ENCODE peak calls at places on chromosomes 12 and 14, in nine cellular contexts. One of them, this sample, is unnamed. For H3K36me3, the result is how much of the 10 kb centered on the place peaks cover.

GRCh38 chr12:11687538-11687937 is 38.1 kb downstream of the ETV6 start:
- DNase-seq in GM23338: no peak
- DNase-seq in hepatocyte: no peak
- DNase-seq in HCT116: no peak
- DNase-seq in PC-3: no peak
- DNase-seq in GM23248: no peak
- DNase-seq in MM.1S: no peak
- DNase-seq in SK-N-SH: no peak
- DNase-seq in OCI-LY7: no peak
- DNase-seq in this sample: no peak

GRCh38 chr12:50397122-50397650 is 777 bp upstream of the FAM186A start:
- DNase-seq in GM23338: no peak
- DNase-seq in hepatocyte: no peak
- DNase-seq in HCT116: no peak
- DNase-seq in PC-3: no peak
- DNase-seq in GM23248: peak
- DNase-seq in MM.1S: no peak
- DNase-seq in SK-N-SH: no peak
- DNase-seq in OCI-LY7: no peak
- DNase-seq in this sample: no peak

GRCh38 chr14:34872822-34873590 is 2.2 kb downstream of the BAZ1A start:
- DNase-seq in GM23338: peak
- DNase-seq in hepatocyte: peak
- DNase-seq in HCT116: no peak
- DNase-seq in PC-3: no peak
- DNase-seq in GM23248: peak
- DNase-seq in MM.1S: no peak
- DNase-seq in SK-N-SH: no peak
- DNase-seq in OCI-LY7: peak
- DNase-seq in this sample: peak

GRCh38 chr12:57454566-57455373 is at the start of gene INHBE:
- DNase-seq in GM23338: peak
- DNase-seq in hepatocyte: peak
- DNase-seq in HCT116: no peak
- DNase-seq in PC-3: no peak
- DNase-seq in GM23248: peak
- DNase-seq in MM.1S: no peak
- DNase-seq in SK-N-SH: no peak
- DNase-seq in OCI-LY7: peak
- DNase-seq in this sample: peak

GRCh38 chr14:103697196-103697595 is 18.1 kb downstream of the XRCC3 start:
- DNase-seq in GM23338: no peak
- DNase-seq in hepatocyte: no peak
- DNase-seq in HCT116: no peak
- DNase-seq in PC-3: no peak
- DNase-seq in GM23248: no peak
- DNase-seq in MM.1S: no peak
- DNase-seq in SK-N-SH: no peak
- DNase-seq in OCI-LY7: no peak
- DNase-seq in this sample: no peak

GRCh38 chr12:124469193-124469888 is 98.1 kb downstream of the NCOR2 start:
- DNase-seq in GM23338: peak
- DNase-seq in hepatocyte: no peak
- DNase-seq in HCT116: no peak
- DNase-seq in PC-3: peak
- DNase-seq in GM23248: peak
- DNase-seq in MM.1S: no peak
- DNase-seq in SK-N-SH: no peak
- DNase-seq in OCI-LY7: peak
- DNase-seq in this sample: peak

GRCh38 chr12:68259318-68259940 is 6.0 kb upstream of the IL22 start:
- DNase-seq in GM23338: no peak
- DNase-seq in hepatocyte: no peak
- DNase-seq in HCT116: no peak
- DNase-seq in PC-3: peak
- DNase-seq in GM23248: peak
- DNase-seq in MM.1S: no peak
- DNase-seq in SK-N-SH: no peak
- DNase-seq in OCI-LY7: no peak
- DNase-seq in this sample: no peak

GRCh38 chr14:64158608-64159007 is 135.6 kb downstream of the ESR2 start:
- DNase-seq in GM23338: no peak
- DNase-seq in hepatocyte: no peak
- DNase-seq in HCT116: no peak
- DNase-seq in PC-3: no peak
- DNase-seq in GM23248: no peak
- DNase-seq in MM.1S: no peak
- DNase-seq in SK-N-SH: no peak
- DNase-seq in OCI-LY7: no peak
- DNase-seq in this sample: no peak

GRCh38 chr14:22887260-22887989 is 4.4 kb downstream of the REM2 start:
- DNase-seq in GM23338: peak
- DNase-seq in hepatocyte: peak
- DNase-seq in HCT116: peak
- DNase-seq in PC-3: peak
- DNase-seq in GM23248: peak
- DNase-seq in MM.1S: peak
- DNase-seq in SK-N-SH: peak
- DNase-seq in OCI-LY7: peak
- DNase-seq in this sample: peak

GRCh38 chr14:23648764-23649460 is 12.7 kb downstream of the DHRS2 start:
- DNase-seq in GM23338: no peak
- DNase-seq in hepatocyte: no peak
- DNase-seq in HCT116: no peak
- DNase-seq in PC-3: no peak
- DNase-seq in GM23248: no peak
- DNase-seq in MM.1S: no peak
- DNase-seq in SK-N-SH: no peak
- DNase-seq in OCI-LY7: no peak
- DNase-seq in this sample: no peak

GRCh38 chr12:46933947-46934346 is 108.2 kb upstream of the SLC38A4 start:
- DNase-seq in GM23338: peak
- DNase-seq in hepatocyte: peak
- DNase-seq in HCT116: no peak
- DNase-seq in PC-3: peak
- DNase-seq in GM23248: peak
- DNase-seq in MM.1S: peak
- DNase-seq in SK-N-SH: no peak
- DNase-seq in OCI-LY7: peak
- DNase-seq in this sample: peak

GRCh38 chr12:14273911-14274306 is 91.6 kb upstream of the ATF7IP start:
- DNase-seq in GM23338: no peak
- DNase-seq in hepatocyte: no peak
- DNase-seq in HCT116: no peak
- DNase-seq in PC-3: peak
- DNase-seq in GM23248: peak
- DNase-seq in MM.1S: no peak
- DNase-seq in SK-N-SH: no peak
- DNase-seq in OCI-LY7: peak
- DNase-seq in this sample: no peak

GRCh38 chr14:105453847-105454246 is 20.8 kb upstream of the CRIP2 start:
- DNase-seq in GM23338: no peak
- DNase-seq in hepatocyte: no peak
- DNase-seq in HCT116: no peak
- DNase-seq in PC-3: no peak
- DNase-seq in GM23248: no peak
- DNase-seq in MM.1S: no peak
- DNase-seq in SK-N-SH: no peak
- DNase-seq in OCI-LY7: no peak
- DNase-seq in this sample: no peak

GRCh38 chr12:88207921-88208640 is 66.0 kb downstream of the TMTC3 start:
- DNase-seq in GM23338: no peak
- DNase-seq in hepatocyte: no peak
- DNase-seq in HCT116: no peak
- DNase-seq in PC-3: no peak
- DNase-seq in GM23248: peak
- DNase-seq in MM.1S: no peak
- DNase-seq in SK-N-SH: no peak
- DNase-seq in OCI-LY7: no peak
- DNase-seq in this sample: no peak

GRCh38 chr12:96404683-96405082 is 4.4 kb upstream of the CDK17 start:
- DNase-seq in GM23338: no peak
- DNase-seq in hepatocyte: no peak
- DNase-seq in HCT116: no peak
- DNase-seq in PC-3: no peak
- DNase-seq in GM23248: no peak
- DNase-seq in MM.1S: no peak
- DNase-seq in SK-N-SH: no peak
- DNase-seq in OCI-LY7: peak
- DNase-seq in this sample: no peak

DNA sequence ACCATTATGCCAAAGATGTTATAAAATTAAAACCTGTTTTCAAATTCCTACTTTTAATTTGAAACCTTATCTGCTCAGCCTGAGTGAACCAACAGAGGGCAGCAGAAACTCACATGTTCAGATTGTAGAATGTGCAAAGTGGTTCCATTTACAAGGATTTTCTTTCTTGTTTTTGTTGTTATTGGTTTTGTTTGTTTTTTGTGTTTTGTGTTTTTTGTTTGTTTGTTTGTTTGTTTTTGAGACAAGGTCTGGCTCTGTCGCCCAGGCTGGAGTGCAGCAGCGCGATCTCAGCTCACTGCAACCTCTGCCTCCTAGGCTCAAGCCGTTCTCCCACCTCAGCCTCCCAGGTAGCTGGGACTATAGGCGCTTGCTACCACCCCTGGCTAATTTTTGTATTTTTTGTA is 22.8 kb upstream of the GARIN2 start:
- DNase-seq in GM23338: peak
- DNase-seq in hepatocyte: peak
- DNase-seq in HCT116: peak
- DNase-seq in PC-3: peak
- DNase-seq in GM23248: peak
- DNase-seq in MM.1S: peak
- DNase-seq in SK-N-SH: peak
- DNase-seq in OCI-LY7: peak
- DNase-seq in this sample: peak
- TF ChIP-seq EZH2phosphoT487 in GM23338: no peak
- TF ChIP-seq EZH2phosphoT487 in hepatocyte: no peak
- TF ChIP-seq EZH2phosphoT487 in HCT116: no peak
- TF ChIP-seq EZH2phosphoT487 in PC-3: no peak
- TF ChIP-seq EZH2phosphoT487 in GM23248: no peak
- TF ChIP-seq EZH2phosphoT487 in MM.1S: no peak
- TF ChIP-seq EZH2phosphoT487 in SK-N-SH: no peak
- TF ChIP-seq EZH2phosphoT487 in OCI-LY7: no peak
- TF ChIP-seq EZH2phosphoT487 in this sample: no peak

GRCh38 chr12:32298917-32299316 is 100.4 kb upstream of the FGD4 start:
- DNase-seq in GM23338: no peak
- DNase-seq in hepatocyte: no peak
- DNase-seq in HCT116: no peak
- DNase-seq in PC-3: no peak
- DNase-seq in GM23248: peak
- DNase-seq in MM.1S: no peak
- DNase-seq in SK-N-SH: peak
- DNase-seq in OCI-LY7: no peak
- DNase-seq in this sample: no peak
- H2AFZ ChIP-seq in GM23338: no peak
- H2AFZ ChIP-seq in hepatocyte: no peak
- H2AFZ ChIP-seq in HCT116: no peak
- H2AFZ ChIP-seq in PC-3: no peak
- H2AFZ ChIP-seq in GM23248: no peak
- H2AFZ ChIP-seq in MM.1S: no peak
- H2AFZ ChIP-seq in SK-N-SH: no peak
- H2AFZ ChIP-seq in OCI-LY7: peak
- H2AFZ ChIP-seq in this sample: no peak

DNA sequence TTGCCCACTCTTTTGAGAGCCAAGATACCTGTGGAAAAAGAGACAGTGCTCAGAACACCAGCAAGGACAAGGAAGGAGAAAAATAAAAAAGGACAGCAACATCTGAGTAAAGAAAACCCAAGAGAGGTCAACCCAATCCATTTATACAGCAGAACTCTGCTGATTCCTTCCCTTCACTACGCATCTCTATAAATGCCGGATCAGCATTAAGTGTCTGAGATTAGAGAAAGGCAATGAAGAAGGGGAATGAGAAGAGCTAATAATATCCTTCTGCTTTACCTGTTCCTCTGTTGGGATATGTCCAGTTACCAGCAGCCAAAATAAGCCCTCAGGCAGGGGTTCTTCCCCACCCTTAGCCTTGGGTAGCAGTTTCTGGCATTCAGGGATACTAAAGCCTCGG is 15.8 kb downstream of the COQ10A start:
- DNase-seq in GM23338: no peak
- DNase-seq in hepatocyte: no peak
- DNase-seq in HCT116: no peak
- DNase-seq in PC-3: no peak
- DNase-seq in GM23248: no peak
- DNase-seq in MM.1S: no peak
- DNase-seq in SK-N-SH: no peak
- DNase-seq in OCI-LY7: no peak
- DNase-seq in this sample: no peak
- H3K36me3 ChIP-seq in GM23338: half or more
- H3K36me3 ChIP-seq in hepatocyte: under half
- H3K36me3 ChIP-seq in HCT116: under half
- H3K36me3 ChIP-seq in PC-3: half or more
- H3K36me3 ChIP-seq in GM23248: half or more
- H3K36me3 ChIP-seq in MM.1S: under half
- H3K36me3 ChIP-seq in SK-N-SH: half or more
- H3K36me3 ChIP-seq in OCI-LY7: half or more
- H3K36me3 ChIP-seq in this sample: under half

GRCh38 chr14:31479026-31479425 is 8.8 kb downstream of the GPR33 start:
- DNase-seq in GM23338: no peak
- DNase-seq in hepatocyte: no peak
- DNase-seq in HCT116: no peak
- DNase-seq in PC-3: no peak
- DNase-seq in GM23248: no peak
- DNase-seq in MM.1S: no peak
- DNase-seq in SK-N-SH: no peak
- DNase-seq in OCI-LY7: no peak
- DNase-seq in this sample: no peak

GRCh38 chr14:31477248-31477647 is 10.6 kb downstream of the GPR33 start:
- DNase-seq in GM23338: no peak
- DNase-seq in hepatocyte: no peak
- DNase-seq in HCT116: no peak
- DNase-seq in PC-3: no peak
- DNase-seq in GM23248: no peak
- DNase-seq in MM.1S: no peak
- DNase-seq in SK-N-SH: no peak
- DNase-seq in OCI-LY7: no peak
- DNase-seq in this sample: no peak

GRCh38 chr14:31476131-31476917 is 11.5 kb downstream of the GPR33 start:
- DNase-seq in GM23338: no peak
- DNase-seq in hepatocyte: no peak
- DNase-seq in HCT116: no peak
- DNase-seq in PC-3: no peak
- DNase-seq in GM23248: peak
- DNase-seq in MM.1S: no peak
- DNase-seq in SK-N-SH: no peak
- DNase-seq in OCI-LY7: no peak
- DNase-seq in this sample: no peak
- TF ChIP-seq EZH2phosphoT487 in GM23338: no peak
- TF ChIP-seq EZH2phosphoT487 in hepatocyte: no peak
- TF ChIP-seq EZH2phosphoT487 in HCT116: no peak
- TF ChIP-seq EZH2phosphoT487 in PC-3: no peak
- TF ChIP-seq EZH2phosphoT487 in GM23248: no peak
- TF ChIP-seq EZH2phosphoT487 in MM.1S: no peak
- TF ChIP-seq EZH2phosphoT487 in SK-N-SH: no peak
- TF ChIP-seq EZH2phosphoT487 in OCI-LY7: no peak
- TF ChIP-seq EZH2phosphoT487 in this sample: no peak

This sample was measured in neural progenitor cell.